ENCODE peak calls at places on chromosome 2, in four cellular contexts. L is amygdala, M is HuH-7, R is GM12865. B is an unnamed sample.

GRCh38 chr2:88059979-88060906 is 4.7 kb upstream of the KRCC1 start:
- DNase-seq in L (no peak), M (peak; percentile 85), R (peak; percentile 52), B (peak; percentile 37)

GRCh38 chr2:119575439-119575838 is 31.2 kb downstream of the CFAP221 start:
- DNase-seq in L (no peak), M (no peak), R (no peak), B (no peak)

GRCh38 chr2:27446057-27446456 is 3.9 kb downstream of the KRTCAP3 start:
- DNase-seq in L (no peak), M (peak; percentile 32), R (no peak), B (peak; percentile 40)

GRCh38 chr2:148255929-148256328 is 235.0 kb downstream of the MBD5 start:
- DNase-seq in L (no peak), M (no peak), R (no peak), B (no peak)

GRCh38 chr2:36468463-36469266 is 113.1 kb downstream of the CRIM1 start:
- DNase-seq in L (no peak), M (no peak), R (no peak), B (no peak)

GRCh38 chr2:238101891-238102841 is 2.0 kb downstream of the ESPNL start:
- DNase-seq in L (no peak), M (no peak), R (no peak), B (no peak)

GRCh38 chr2:175734679-175735078 is 267.4 kb downstream of the LNPK start:
- DNase-seq in L (no peak), M (no peak), R (no peak), B (no peak)

GRCh38 chr2:126662623-126663022 is 6.7 kb downstream of the GYPC start:
- DNase-seq in L (no peak), M (no peak), R (peak; percentile 60), B (peak; percentile 45)

GRCh38 chr2:234590076-234590475 is 93.2 kb upstream of the ARL4C start:
- DNase-seq in L (no peak), M (no peak), R (no peak), B (no peak)

GRCh38 chr2:176562359-176563043 is 293.3 kb downstream of the MTX2 start:
- DNase-seq in L (no peak), M (no peak), R (no peak), B (no peak)

GRCh38 chr2:9398881-9399805 is 24.2 kb downstream of the ITGB1BP1 start:
- DNase-seq in L (no peak), M (no peak), R (no peak), B (no peak)

GRCh38 chr2:198056836-198057235 is 252.4 kb downstream of the PLCL1 start:
- DNase-seq in L (no peak), M (no peak), R (no peak), B (no peak)

GRCh38 chr2:7077660-7078278 is 160.6 kb downstream of the RNF144A start:
- DNase-seq in L (no peak), M (no peak), R (no peak), B (no peak)